ENCODE peak calls at places on chromosomes 1 and 21, in nine cellular contexts. C is right lobe of liver, G is H54, D is adrenal gland, T is heart left ventricle, W is suprapubic skin, L is erythroblast, X is uterus, M is transverse colon. N is an unnamed sample.

GRCh38 chr1:27528701-27529637 is 39.0 kb upstream of the WASF2 start:
- DNase-seq in D (peak; percentile 89), W (no peak), M (peak; percentile 49), T (peak; percentile 85), G (no peak), X (peak; percentile 97), C (no peak), L (no peak), N (peak; percentile 79)

GRCh38 chr1:85061711-85062424 is 13.6 kb upstream of the MCOLN3 start:
- DNase-seq in T (peak; percentile 93), G (peak; percentile 78), W (peak; percentile 94), L (peak; percentile 81), D (peak; percentile 97), C (peak; percentile 44), X (peak; percentile 96), M (peak; percentile 93), N (peak; percentile 73)

GRCh38 chr1:119721933-119722332 is 10.2 kb downstream of the PHGDH start:
- DNase-seq in L (no peak), X (no peak), T (no peak), M (no peak), C (no peak), D (no peak), G (no peak), W (no peak), N (no peak)

GRCh38 chr1:160830321-160831153 is 32.1 kb downstream of the CD244 start:
- DNase-seq in C (peak; percentile 85), G (peak; percentile 18), W (peak; percentile 76), M (peak; percentile 84), T (peak; percentile 37), L (peak; percentile 72), D (peak; percentile 61), X (no peak), N (peak; percentile 55)

GRCh38 chr1:218742478-218743260 is 397.5 kb downstream of the TGFB2 start:
- DNase-seq in L (no peak), C (no peak), D (no peak), X (no peak), G (no peak), M (no peak), W (no peak), T (no peak), N (no peak)

GRCh38 chr21:16709866-16710550 is 802.8 kb upstream of the CXADR start:
- DNase-seq in L (no peak), W (no peak), D (no peak), X (peak; percentile 77), C (no peak), G (no peak), M (no peak), T (no peak), N (no peak)

GRCh38 chr1:212981025-212981495 is 30.7 kb downstream of the VASH2 start:
- DNase-seq in M (no peak), G (no peak), D (no peak), X (no peak), L (no peak), T (peak; percentile 71), W (no peak), C (no peak), N (no peak)

GRCh38 chr1:37391181-37391949 is 83.0 kb upstream of the ZC3H12A start:
- DNase-seq in W (no peak), G (no peak), D (no peak), X (no peak), L (no peak), M (no peak), T (no peak), C (no peak), N (no peak)

GRCh38 chr1:219271914-219272545 is 98.4 kb downstream of the LYPLAL1 start:
- DNase-seq in M (no peak), D (no peak), L (no peak), G (no peak), X (no peak), W (no peak), C (no peak), T (no peak), N (no peak)

GRCh38 chr1:44484155-44484688 is 79.2 kb downstream of the RNF220 start:
- DNase-seq in C (no peak), T (peak; percentile 45), X (no peak), W (no peak), M (no peak), L (no peak), G (peak; percentile 30), D (no peak), N (no peak)

GRCh38 chr1:228366062-228366850 is 40.4 kb downstream of the TRIM11 start:
- DNase-seq in D (no peak), T (peak; percentile 23), M (no peak), W (no peak), X (peak; percentile 7), C (no peak), G (no peak), L (no peak), N (no peak)

GRCh38 chr1:196063307-196063706 is 544.9 kb downstream of the KCNT2 start:
- DNase-seq in C (no peak), L (no peak), M (no peak), X (no peak), T (no peak), G (no peak), W (no peak), D (no peak), N (no peak)

GRCh38 chr1:171715813-171716251 is 26.0 kb downstream of the VAMP4 start:
- DNase-seq in L (peak; percentile 14), G (no peak), C (no peak), X (no peak), W (no peak), T (no peak), D (no peak), M (no peak), N (no peak)

GRCh38 chr1:102103645-102104044 is 106.9 kb upstream of the OLFM3 start:
- DNase-seq in C (no peak), L (no peak), T (no peak), G (no peak), M (no peak), D (no peak), W (no peak), X (no peak), N (no peak)

GRCh38 chr1:167484726-167485125 is 33.6 kb downstream of the CD247 start:
- DNase-seq in C (no peak), D (no peak), X (no peak), T (no peak), M (no peak), L (no peak), W (no peak), G (no peak), N (no peak)

GRCh38 chr1:156664949-156665411 is 12.2 kb downstream of the NES start:
- DNase-seq in W (no peak), G (no peak), M (peak; percentile 45), D (peak; percentile 59), L (no peak), C (no peak), T (peak; percentile 91), X (peak; percentile 63), N (no peak)

GRCh38 chr1:116326486-116326885 is 46.6 kb upstream of the ATP1A1 start:
- DNase-seq in G (no peak), C (no peak), L (no peak), T (no peak), D (no peak), W (no peak), X (no peak), M (no peak), N (no peak)

GRCh38 chr1:169392406-169392805 is 24.4 kb downstream of the BLZF1 start:
- DNase-seq in W (no peak), G (no peak), T (no peak), M (no peak), L (no peak), C (no peak), X (no peak), D (no peak), N (no peak)

GRCh38 chr1:93180723-93181613 is at the start of gene CCDC18:
- DNase-seq in G (peak; percentile 6), L (peak; percentile 86), T (no peak), X (no peak), D (no peak), M (no peak), C (no peak), W (no peak), N (peak; percentile 6)
- TF ChIP-seq POLR2A in G (peak; percentile 50), L (peak; percentile 72), T (no peak), X (no peak), D (no peak), M (no peak), C (no peak), W (no peak), N (no peak)

GRCh38 chr1:247357062-247357780 is 25.6 kb upstream of the ZNF496 start:
- DNase-seq in T (peak; percentile 56), W (no peak), X (peak; percentile 52), M (no peak), G (no peak), L (no peak), C (no peak), D (no peak), N (no peak)
- TF ChIP-seq POLR2A in T (no peak), W (no peak), X (no peak), M (no peak), G (no peak), L (no peak), C (no peak), D (no peak), N (no peak)

GRCh38 chr1:16212251-16212961 is at the start of gene ARHGEF19:
- DNase-seq in D (no peak), M (peak; percentile 50), W (no peak), G (no peak), T (no peak), L (no peak), C (no peak), X (no peak), N (no peak)
- TF ChIP-seq POLR2A in D (no peak), M (no peak), W (no peak), G (no peak), T (no peak), L (no peak), C (no peak), X (no peak), N (no peak)

GRCh38 chr1:238404921-238405320 is 514.2 kb upstream of the ZP4 start:
- DNase-seq in C (no peak), M (no peak), L (no peak), W (no peak), G (no peak), X (no peak), D (no peak), T (no peak), N (no peak)

GRCh38 chr1:238399558-238399957 is 508.8 kb upstream of the ZP4 start:
- DNase-seq in L (no peak), C (no peak), X (no peak), W (no peak), D (no peak), M (no peak), T (no peak), G (no peak), N (no peak)

GRCh38 chr1:238406098-238406497 is 515.4 kb upstream of the ZP4 start:
- DNase-seq in X (no peak), G (no peak), M (no peak), C (no peak), L (no peak), T (no peak), W (no peak), D (no peak), N (no peak)

GRCh38 chr1:238404506-238404905 is 513.8 kb upstream of the ZP4 start:
- DNase-seq in W (no peak), T (no peak), G (no peak), X (no peak), L (no peak), D (no peak), C (no peak), M (no peak), N (no peak)

DNA sequence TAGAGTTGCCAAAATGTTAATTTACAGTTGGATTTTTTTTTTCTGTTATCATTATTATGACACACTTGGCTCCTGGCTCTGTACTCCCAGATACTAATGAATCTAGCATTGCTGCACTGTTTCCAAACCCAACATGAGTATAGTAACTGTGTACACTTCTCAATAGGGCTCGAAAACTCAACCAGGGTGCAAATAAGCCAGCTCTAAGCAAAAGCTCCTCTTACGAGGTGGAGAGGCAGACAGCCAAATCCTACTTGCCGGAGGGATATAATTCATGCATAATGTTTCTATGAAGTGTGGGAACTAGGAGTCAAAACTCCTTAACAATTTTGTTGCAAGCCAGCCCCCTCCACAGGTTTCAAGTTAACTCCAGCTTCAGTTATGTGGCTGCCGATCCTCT is 510.4 kb upstream of the ZP4 start:
- DNase-seq in X (no peak), D (no peak), C (no peak), W (no peak), L (no peak), M (no peak), G (no peak), T (no peak), N (no peak)
- TF ChIP-seq POLR2A in X (no peak), D (no peak), C (no peak), W (no peak), L (no peak), M (no peak), G (no peak), T (no peak), N (no peak)

N was measured in tibial nerve.